ENCODE peak calls at places on chromosomes 7 and 10, in four cellular contexts. R is left ventricle myocardium inferior, W is AG04450, U is left lung. E is an unnamed sample.

GRCh38 chr10:61779950-61780659 is 117.4 kb downstream of the CABCOCO1 start:
- DNase-seq in R (no peak), W (no peak), U (peak), E (no peak)

GRCh38 chr7:138000081-138000701 is 1.7 kb downstream of the CREB3L2 start:
- DNase-seq in R (peak), W (peak), U (no peak), E (no peak)

GRCh38 chr7:8418627-8419245 is 14.7 kb upstream of the NXPH1 start:
- DNase-seq in R (no peak), W (peak), U (no peak), E (peak)

GRCh38 chr7:92569137-92569536 is 21.1 kb downstream of the FAM133B start:
- DNase-seq in R (no peak), W (no peak), U (no peak), E (no peak)

GRCh38 chr7:44065431-44066110 is at the start of gene PGAM2:
- DNase-seq in R (peak), W (no peak), U (peak), E (peak)

GRCh38 chr10:87757685-87758084 is 60.3 kb downstream of the ATAD1 start:
- DNase-seq in R (no peak), W (no peak), U (no peak), E (no peak)

GRCh38 chr7:55129409-55130078 is 110.7 kb downstream of the EGFR start:
- DNase-seq in R (no peak), W (no peak), U (no peak), E (no peak)

GRCh38 chr7:133310232-133310852 is 57.5 kb downstream of the EXOC4 start:
- DNase-seq in R (no peak), W (no peak), U (no peak), E (no peak)

GRCh38 chr7:95011156-95011928 is 103.9 kb downstream of the PPP1R9A start:
- DNase-seq in R (no peak), W (no peak), U (no peak), E (no peak)

GRCh38 chr7:106283831-106284515 is 810 bp downstream of the NAMPT start:
- DNase-seq in R (peak), W (no peak), U (peak), E (peak)

GRCh38 chr10:88831709-88832108 is 19.9 kb downstream of the ANKRD22 start:
- DNase-seq in R (no peak), W (no peak), U (no peak), E (no peak)

GRCh38 chr7:100118388-100119074 is 627 bp downstream of the TAF6 start:
- DNase-seq in R (no peak), W (no peak), U (no peak), E (no peak)

GRCh38 chr7:76326646-76327233 is 24.3 kb downstream of the HSPB1 start:
- DNase-seq in R (no peak), W (no peak), U (no peak), E (no peak)
- H3K27ac ChIP-seq in R (peak), W (no peak), U (no peak), E (peak)

DNA sequence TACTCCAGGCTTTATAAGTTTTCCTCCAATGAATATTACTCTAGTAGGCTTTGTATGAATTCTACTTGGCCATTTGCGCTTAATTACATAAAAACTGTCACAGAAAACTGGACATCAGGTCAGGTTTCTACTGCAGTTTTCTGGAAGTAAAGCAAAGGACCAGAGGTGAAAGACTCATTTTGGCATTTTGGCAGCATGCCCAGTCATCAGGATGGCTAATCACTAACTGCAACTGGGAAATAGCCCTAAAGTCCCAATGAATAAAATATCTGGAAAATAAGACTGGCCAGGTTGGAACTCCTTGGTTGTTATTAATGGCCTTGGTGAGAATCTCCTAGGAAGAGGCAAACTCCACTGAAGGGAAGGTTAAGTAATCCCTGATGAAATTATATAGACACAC is 75.5 kb downstream of the COPG2 start:
- DNase-seq in R (no peak), W (no peak), U (no peak), E (no peak)
- H3K4me3 ChIP-seq in R (no peak), W (no peak), U (no peak), E (no peak)

DNA sequence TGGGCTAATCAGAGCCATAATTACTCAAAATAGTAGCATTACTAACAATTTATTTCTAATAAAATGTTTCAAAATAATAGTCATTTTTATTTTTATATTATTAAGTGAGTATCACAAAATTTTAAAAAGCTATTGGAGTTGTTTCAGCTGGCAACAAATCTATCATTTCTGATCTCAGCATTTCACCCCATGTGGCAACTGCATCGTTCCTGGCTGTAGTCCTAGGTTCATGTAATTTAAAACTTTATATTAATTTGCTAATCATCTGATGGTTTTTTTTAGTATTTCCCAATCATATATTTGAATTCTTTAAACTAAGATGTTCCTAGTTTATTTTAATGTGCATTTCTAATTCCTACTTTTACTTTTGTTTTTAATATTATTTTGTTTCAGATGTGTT is 293.0 kb upstream of the AKR1E2 start:
- DNase-seq in R (no peak), W (no peak), U (no peak), E (no peak)
- TF ChIP-seq CTCF in R (no peak), W (no peak), U (no peak), E (no peak)

DNA sequence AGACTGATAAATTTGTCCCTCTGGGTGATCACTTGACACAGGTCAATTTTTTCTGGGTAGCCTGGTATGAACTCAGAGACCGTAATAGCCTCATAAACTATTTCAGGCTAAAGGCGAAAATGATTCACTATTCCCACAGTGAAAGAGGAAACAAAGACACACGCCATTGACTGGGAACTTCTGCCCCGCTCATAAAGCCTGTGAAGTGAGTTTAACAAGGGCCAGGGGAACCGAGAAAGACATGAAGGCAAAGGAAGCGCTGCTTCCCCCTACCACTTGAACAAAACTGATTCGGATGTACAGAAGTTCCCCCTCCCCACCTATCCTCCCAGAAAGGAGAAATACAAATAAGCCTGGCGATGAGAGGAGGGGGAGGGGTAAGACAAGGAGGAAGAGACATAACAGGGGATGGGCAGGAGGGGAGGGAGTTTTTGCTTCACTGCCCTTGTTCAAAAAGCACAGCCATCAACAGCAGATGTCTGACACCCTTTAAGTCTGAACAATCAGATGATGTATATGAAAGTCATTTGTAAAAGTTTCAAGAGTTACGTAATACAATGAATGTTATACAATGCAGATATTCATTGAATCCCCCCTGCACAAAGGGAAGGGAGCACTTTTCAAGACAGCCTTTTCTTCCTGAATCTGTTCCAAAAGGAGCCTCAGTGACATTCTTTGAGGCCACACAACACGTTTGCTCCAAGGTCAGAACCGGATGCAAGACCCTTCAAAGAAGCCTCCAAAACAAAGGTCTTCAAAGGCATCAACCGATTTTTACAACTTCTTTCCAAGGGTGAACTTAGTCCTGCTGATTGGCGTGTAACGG is 734 bp downstream of the ABCB4 start:
- DNase-seq in R (no peak), W (no peak), U (no peak), E (no peak)
- H3K27ac ChIP-seq in R (peak), W (no peak), U (no peak), E (no peak)

DNA sequence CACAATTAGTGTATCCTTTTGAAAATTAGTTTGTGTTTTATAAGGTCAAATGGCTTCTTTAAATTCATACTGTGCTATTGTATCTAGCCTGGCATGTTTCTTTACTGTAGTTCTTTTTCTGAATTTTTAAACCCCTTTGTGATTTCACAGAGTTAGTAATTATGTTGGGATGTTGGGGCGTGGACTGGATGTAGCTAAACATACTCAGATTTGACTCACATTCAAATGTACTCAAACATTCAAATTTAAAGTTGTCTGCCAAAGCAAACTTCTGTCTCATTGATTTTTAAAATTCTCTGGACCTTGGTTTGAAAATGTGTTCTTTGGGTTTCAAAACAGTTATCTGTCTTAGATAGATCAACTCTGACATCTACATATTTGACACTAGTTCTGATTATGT is 7.2 kb upstream of the NRP1 start:
- DNase-seq in R (no peak), W (no peak), U (no peak), E (no peak)
- H3K4me3 ChIP-seq in R (peak), W (no peak), U (no peak), E (no peak)

GRCh38 chr10:110491346-110491745 is 6.4 kb upstream of the DUSP5 start:
- DNase-seq in R (no peak), W (no peak), U (no peak), E (no peak)
- TF ChIP-seq CTCF in R (no peak), W (no peak), U (no peak), E (no peak)

DNA sequence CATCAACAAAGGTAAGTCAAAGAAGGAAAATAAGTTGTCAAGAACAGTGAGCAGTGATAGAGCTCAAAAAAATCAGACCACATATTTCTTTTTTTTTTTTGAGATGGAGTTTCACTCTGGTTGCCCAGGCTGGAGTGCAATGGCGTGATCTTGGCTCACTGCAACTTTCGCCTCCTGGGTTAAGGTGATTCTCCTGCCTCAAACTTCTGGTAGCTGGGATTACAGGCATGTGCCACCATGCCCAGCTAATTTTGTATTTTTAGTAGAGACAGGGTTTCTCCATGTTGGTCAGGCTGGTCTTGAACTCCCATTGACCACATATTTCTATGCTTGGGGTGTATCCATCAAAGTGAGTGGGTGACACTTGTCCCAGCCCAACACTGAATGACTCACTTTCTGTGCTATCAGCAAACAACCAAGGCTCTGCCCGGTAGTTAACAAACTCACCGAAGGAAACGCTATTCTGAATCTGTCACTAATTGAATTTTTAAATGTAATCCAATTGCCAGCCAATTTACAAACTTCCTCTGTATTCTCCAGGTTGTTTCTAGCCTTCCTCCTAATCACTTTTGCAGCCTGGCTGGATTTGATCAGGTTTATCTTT is 19.6 kb upstream of the SMNDC1 start:
- DNase-seq in R (no peak), W (no peak), U (no peak), E (no peak)
- H3K27ac ChIP-seq in R (no peak), W (no peak), U (no peak), E (no peak)